ENCODE peak calls at places on chromosomes 11 and 22, in ten cellular contexts. B is right atrium auricular region, V is heart right ventricle, R is OCI-LY7, D is body of pancreas, S is psoas muscle, J is PC-3, E is heart left ventricle, Q is left ventricle myocardium inferior, O is lower lobe of right lung. X is an unnamed sample. For H3K36me3 and H3K4me1, the result is how much of the 10 kb centered on the place peaks cover.

GRCh38 chr11:86800076-86800955 is at the start of gene PRSS23:
- DNase-seq in B (no peak), V (peak), R (no peak), D (peak), S (peak), J (peak), E (peak), Q (peak), O (peak), X (peak)

GRCh38 chr11:68403831-68404230 is 56.7 kb upstream of the PPP6R3 start:
- DNase-seq in B (no peak), V (no peak), R (no peak), D (no peak), S (no peak), J (no peak), E (no peak), Q (no peak), O (no peak), X (no peak)

GRCh38 chr11:72777755-72778278 is 16.0 kb downstream of the STARD10 start:
- DNase-seq in B (no peak), V (no peak), R (no peak), D (peak), S (no peak), J (no peak), E (no peak), Q (no peak), O (no peak), X (peak)

GRCh38 chr11:23540101-23540561 is 679.9 kb upstream of the CCDC179 start:
- DNase-seq in B (no peak), V (no peak), R (peak), D (no peak), S (no peak), J (peak), E (no peak), Q (no peak), O (no peak), X (no peak)

GRCh38 chr11:77819921-77820564 is 479 bp downstream of the RSF1 start:
- DNase-seq in B (no peak), V (peak), R (peak), D (peak), S (peak), J (peak), E (peak), Q (peak), O (peak), X (peak)

GRCh38 chr11:129605815-129606214 is 209.8 kb upstream of the TMEM45B start:
- DNase-seq in B (no peak), V (no peak), R (no peak), D (no peak), S (no peak), J (no peak), E (no peak), Q (no peak), O (no peak), X (no peak)

GRCh38 chr11:36153581-36153980 is 135.6 kb downstream of the COMMD9 start:
- DNase-seq in B (no peak), V (no peak), R (no peak), D (no peak), S (no peak), J (no peak), E (no peak), Q (no peak), O (no peak), X (no peak)

GRCh38 chr11:119999220-119999619 is 138.7 kb downstream of the TRIM29 start:
- DNase-seq in B (no peak), V (no peak), R (peak), D (no peak), S (no peak), J (peak), E (no peak), Q (no peak), O (no peak), X (no peak)

GRCh38 chr22:25818541-25818940 is 76.6 kb downstream of the MYO18B start:
- DNase-seq in B (no peak), V (no peak), R (no peak), D (no peak), S (no peak), J (no peak), E (no peak), Q (no peak), O (no peak), X (no peak)

GRCh38 chr22:20584029-20584871 is 76.8 kb downstream of the MED15 start:
- DNase-seq in B (no peak), V (no peak), R (no peak), D (no peak), S (no peak), J (no peak), E (no peak), Q (peak), O (peak), X (no peak)

GRCh38 chr22:20585640-20586402 is 78.4 kb downstream of the MED15 start:
- DNase-seq in B (no peak), V (no peak), R (no peak), D (no peak), S (no peak), J (no peak), E (no peak), Q (peak), O (peak), X (no peak)

GRCh38 chr22:20586403-20586745 is 79.0 kb downstream of the MED15 start:
- DNase-seq in B (no peak), V (no peak), R (no peak), D (no peak), S (no peak), J (no peak), E (no peak), Q (peak), O (peak), X (no peak)

GRCh38 chr22:20583471-20583922 is 76.1 kb downstream of the MED15 start:
- DNase-seq in B (no peak), V (peak), R (no peak), D (no peak), S (no peak), J (peak), E (peak), Q (peak), O (peak), X (no peak)

DNA sequence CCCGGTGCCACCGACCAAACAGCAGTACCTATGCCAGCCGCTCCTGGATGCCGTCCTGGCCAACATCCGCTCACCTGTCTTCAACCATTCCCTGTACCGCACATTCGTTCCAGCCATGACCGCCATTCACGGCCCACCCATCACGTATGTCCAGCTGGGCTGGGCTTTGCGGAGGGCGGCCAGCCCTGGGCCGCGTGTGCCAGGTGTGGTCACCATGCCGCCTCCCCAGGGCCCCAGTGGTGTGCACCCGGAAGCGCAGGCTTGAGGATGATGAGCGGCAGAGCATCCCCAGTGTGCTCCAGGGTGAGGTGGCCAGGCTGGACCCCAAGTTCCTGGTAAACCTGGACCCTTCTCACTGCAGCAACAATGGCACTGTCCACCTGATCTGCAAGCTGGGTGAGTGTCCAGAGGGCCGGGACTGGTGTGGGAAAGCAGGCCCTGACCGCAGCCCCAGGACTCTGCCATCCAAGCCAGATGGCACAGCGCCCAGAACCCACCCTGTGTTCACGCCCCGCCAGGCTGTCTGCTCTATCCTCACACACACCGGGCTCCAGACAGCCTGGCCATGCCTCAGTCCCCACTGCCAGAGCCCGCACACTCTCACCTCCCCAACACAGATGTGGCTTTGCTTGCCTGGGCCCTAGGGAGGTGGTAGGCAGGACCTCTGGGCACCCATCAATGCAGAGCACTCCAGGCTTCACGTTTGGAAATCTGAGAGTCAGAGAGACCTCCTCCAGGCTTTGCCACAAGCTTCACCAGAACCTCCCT is 77.6 kb downstream of the MED15 start:
- DNase-seq in B (no peak), V (no peak), R (no peak), D (no peak), S (no peak), J (no peak), E (no peak), Q (peak), O (peak), X (peak)
- H3K36me3 ChIP-seq in B (half or more), V (half or more), R (under half), D (under half), S (under half), J (under half), E (under half), Q (half or more), O (half or more), X (half or more)

DNA sequence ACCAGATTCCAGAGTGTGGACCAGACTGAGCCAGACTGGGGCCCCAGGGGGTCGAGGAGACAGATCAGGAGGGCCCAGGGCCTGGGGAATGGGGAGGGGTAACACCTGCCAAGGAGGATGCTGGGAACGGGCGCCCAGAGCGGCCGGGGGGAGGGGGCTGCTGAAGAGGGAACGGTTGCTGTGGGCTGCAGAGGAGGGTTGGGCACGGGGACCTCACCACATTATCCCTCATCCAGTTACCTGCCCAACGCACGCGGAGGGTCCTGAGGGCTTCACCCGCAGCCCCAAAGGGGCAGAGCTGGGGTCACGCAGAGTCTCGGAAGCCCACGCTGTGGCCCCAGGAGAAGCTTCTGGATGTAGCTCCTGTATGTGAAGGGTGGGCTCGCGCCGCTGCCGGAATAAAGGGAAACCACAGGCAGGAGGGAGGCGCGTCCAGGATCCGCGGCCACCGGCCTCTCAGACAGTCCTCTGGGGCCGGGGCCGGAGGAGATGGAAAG is 927 bp upstream of the SELENOO start:
- DNase-seq in B (no peak), V (no peak), R (peak), D (no peak), S (no peak), J (no peak), E (no peak), Q (no peak), O (no peak), X (no peak)
- H3K4me1 ChIP-seq in B (under half), V (under half), R (under half), D (under half), S (under half), J (under half), E (under half), Q (half or more), O (under half), X (under half)

GRCh38 chr11:626475-627272 is at the start of gene SCT:
- DNase-seq in B (no peak), V (no peak), R (no peak), D (no peak), S (peak), J (no peak), E (no peak), Q (no peak), O (peak), X (no peak)

GRCh38 chr11:630871-631270 is 3.9 kb upstream of the SCT start:
- DNase-seq in B (no peak), V (no peak), R (no peak), D (no peak), S (no peak), J (no peak), E (no peak), Q (no peak), O (no peak), X (no peak)

GRCh38 chr11:628056-628455 is 1.1 kb upstream of the SCT start:
- DNase-seq in B (no peak), V (no peak), R (no peak), D (no peak), S (peak), J (no peak), E (no peak), Q (no peak), O (peak), X (no peak)

GRCh38 chr11:627273-627585 is 248 bp upstream of the SCT start:
- DNase-seq in B (no peak), V (no peak), R (no peak), D (no peak), S (no peak), J (no peak), E (no peak), Q (no peak), O (no peak), X (no peak)

GRCh38 chr11:629237-629583 is 2.2 kb upstream of the SCT start:
- DNase-seq in B (no peak), V (no peak), R (no peak), D (no peak), S (peak), J (no peak), E (no peak), Q (no peak), O (no peak), X (no peak)
- TF ChIP-seq CTCF in B (no peak), V (no peak), R (no peak), D (no peak), S (peak), J (no peak), E (peak), Q (peak), O (no peak), X (no peak)

DNA sequence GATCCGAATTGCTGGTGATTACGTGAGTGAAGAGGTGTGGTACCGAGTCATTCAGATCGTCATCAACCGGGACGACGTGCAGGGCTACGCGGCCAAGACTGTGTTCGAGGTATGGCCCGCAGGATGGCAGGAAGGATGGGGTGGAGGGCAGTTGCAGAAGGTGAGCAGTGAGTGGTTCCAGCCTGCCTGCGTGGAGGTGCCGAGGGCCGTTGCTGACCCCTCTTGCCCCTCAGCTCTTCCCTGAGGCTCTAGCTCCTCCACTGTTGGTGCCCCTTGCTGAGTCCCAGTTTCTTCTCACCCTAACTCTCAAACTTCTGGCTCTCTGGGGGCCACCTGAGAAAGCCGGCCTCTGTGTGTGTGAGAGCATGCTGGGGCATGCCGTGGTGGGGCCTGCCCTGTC is 43.9 kb downstream of the MUC6 start:
- DNase-seq in B (no peak), V (no peak), R (no peak), D (no peak), S (no peak), J (no peak), E (no peak), Q (no peak), O (no peak), X (no peak)
- H3K36me3 ChIP-seq in B (half or more), V (half or more), R (under half), D (under half), S (under half), J (under half), E (under half), Q (half or more), O (half or more), X (under half)

DNA sequence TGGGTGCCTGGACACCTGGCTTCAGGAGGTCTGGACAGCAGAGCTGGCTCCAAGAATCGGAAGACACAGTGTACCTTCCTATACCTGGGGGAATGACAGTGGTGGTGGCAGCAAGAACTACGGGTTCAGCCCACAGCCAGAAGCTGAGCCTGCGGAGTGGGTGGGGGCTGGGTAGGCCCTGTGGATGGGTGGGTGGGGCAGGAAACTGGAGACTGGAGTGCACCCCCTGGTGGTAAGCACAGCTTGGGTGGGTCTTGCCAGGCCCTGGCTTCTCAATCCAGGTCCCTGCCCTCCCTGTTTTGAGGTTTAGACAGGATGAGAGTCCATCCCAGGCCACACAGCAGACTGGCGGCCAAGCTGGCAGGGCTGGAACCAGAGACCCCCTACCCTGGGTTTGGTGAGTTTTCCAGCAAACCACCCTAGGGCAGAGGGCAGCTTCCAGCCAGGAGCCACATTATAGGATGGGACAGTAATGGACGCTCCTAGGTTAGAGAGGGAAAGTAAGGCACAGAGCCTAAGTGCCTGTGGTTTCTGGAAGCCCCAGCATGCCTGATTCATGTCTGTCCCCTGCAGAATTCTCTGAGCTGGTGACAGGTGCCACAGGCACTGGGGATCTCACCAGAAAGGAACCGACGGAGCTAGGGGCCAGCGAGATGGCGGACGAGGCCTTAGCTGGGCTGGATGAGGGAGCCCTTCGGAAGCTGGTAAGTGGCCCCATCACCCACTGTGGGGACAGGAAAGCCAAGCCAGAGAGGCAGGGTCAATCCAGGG is 1.7 kb downstream of the SMTN start:
- DNase-seq in B (peak), V (peak), R (peak), D (peak), S (peak), J (peak), E (peak), Q (peak), O (no peak), X (peak)
- H3K4me1 ChIP-seq in B (under half), V (under half), R (under half), D (half or more), S (under half), J (under half), E (half or more), Q (half or more), O (half or more), X (under half)

GRCh38 chr11:9265211-9266131 is at the start of gene DENND5A:
- DNase-seq in B (peak), V (peak), R (peak), D (peak), S (peak), J (peak), E (peak), Q (peak), O (peak), X (peak)

GRCh38 chr11:9266132-9266736 is 1.1 kb upstream of the DENND5A start:
- DNase-seq in B (no peak), V (no peak), R (no peak), D (peak), S (no peak), J (no peak), E (no peak), Q (no peak), O (no peak), X (no peak)

GRCh38 chr11:9264381-9265210 is 554 bp downstream of the DENND5A start:
- DNase-seq in B (peak), V (peak), R (no peak), D (peak), S (peak), J (peak), E (peak), Q (peak), O (peak), X (peak)

GRCh38 chr11:9263840-9264380 is 1.2 kb downstream of the DENND5A start:
- DNase-seq in B (no peak), V (no peak), R (peak), D (no peak), S (no peak), J (no peak), E (no peak), Q (no peak), O (no peak), X (no peak)

GRCh38 chr11:9260182-9261146 is 4.7 kb downstream of the DENND5A start:
- DNase-seq in B (no peak), V (no peak), R (peak), D (no peak), S (no peak), J (no peak), E (no peak), Q (no peak), O (no peak), X (no peak)
- TF ChIP-seq CTCF in B (no peak), V (peak), R (peak), D (no peak), S (peak), J (peak), E (peak), Q (peak), O (no peak), X (peak)

DNA sequence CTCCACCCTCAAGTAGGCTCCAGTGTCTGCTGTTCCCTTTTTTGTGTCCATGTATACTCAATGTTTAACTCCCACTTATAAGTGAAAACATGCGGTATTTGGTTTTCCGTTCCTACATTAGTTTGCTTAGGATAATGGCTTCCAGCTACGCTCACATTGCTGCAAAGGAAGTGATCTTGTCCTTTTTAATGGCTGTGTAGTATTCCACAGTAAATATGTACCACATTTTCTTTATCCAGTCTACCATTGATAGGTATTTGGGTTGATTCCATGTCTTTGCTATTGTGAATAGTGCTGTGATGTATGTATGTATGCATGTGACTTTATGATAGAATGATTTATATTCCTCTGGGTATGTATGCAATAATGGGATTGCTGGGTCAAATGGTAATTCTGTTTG is 144.6 kb downstream of the BRD1 start:
- DNase-seq in B (no peak), V (no peak), R (no peak), D (no peak), S (no peak), J (no peak), E (no peak), Q (no peak), O (no peak), X (no peak)
- H3K36me3 ChIP-seq in B (under half), V (under half), R (under half), D (under half), S (under half), J (under half), E (under half), Q (under half), O (under half), X (under half)

GRCh38 chr11:90908074-90908473 is 685.2 kb upstream of the CHORDC1 start:
- DNase-seq in B (no peak), V (no peak), R (no peak), D (no peak), S (no peak), J (peak), E (no peak), Q (no peak), O (no peak), X (no peak)

GRCh38 chr11:90916706-90917105 is 693.9 kb upstream of the CHORDC1 start:
- DNase-seq in B (no peak), V (no peak), R (no peak), D (no peak), S (no peak), J (no peak), E (no peak), Q (no peak), O (no peak), X (no peak)

GRCh38 chr11:90913131-90913668 is 690.4 kb upstream of the CHORDC1 start:
- DNase-seq in B (no peak), V (no peak), R (no peak), D (no peak), S (no peak), J (no peak), E (no peak), Q (no peak), O (no peak), X (no peak)

GRCh38 chr11:90911192-90911591 is 688.3 kb upstream of the CHORDC1 start:
- DNase-seq in B (no peak), V (no peak), R (no peak), D (no peak), S (no peak), J (no peak), E (no peak), Q (no peak), O (no peak), X (no peak)

GRCh38 chr11:90912631-90913030 is 689.8 kb upstream of the CHORDC1 start:
- DNase-seq in B (no peak), V (no peak), R (no peak), D (no peak), S (no peak), J (no peak), E (no peak), Q (no peak), O (no peak), X (no peak)
- H3K4me1 ChIP-seq in B (under half), V (under half), R (under half), D (under half), S (under half), J (under half), E (under half), Q (under half), O (under half), X (under half)

GRCh38 chr22:21615731-21616130 is 14.1 kb downstream of the YDJC start:
- DNase-seq in B (no peak), V (no peak), R (no peak), D (no peak), S (no peak), J (no peak), E (no peak), Q (no peak), O (no peak), X (no peak)
- TF ChIP-seq CTCF in B (no peak), V (no peak), R (no peak), D (no peak), S (no peak), J (no peak), E (no peak), Q (no peak), O (no peak), X (no peak)